ENCODE peak calls at places on chromosomes 5 and 9, in five cellular contexts. U is uterus; P is T-helper 2 cell treated with Interferon-gamma antibody and Interleukin-4, amounts not matched to agents 5 μg/mL and 100 μg/mL, for 36 hours; X is CD4-positive, alpha-beta T cell; R is gastrocnemius medialis. O is an unnamed sample.

GRCh38 chr9:91426123-91426745 is 2.6 kb upstream of the NFIL3 start:
- DNase-seq in U (no peak), P (no peak), X (no peak), R (no peak), O (no peak)

GRCh38 chr5:40240111-40240510 is 439.6 kb upstream of the PTGER4 start:
- DNase-seq in U (no peak), P (peak), X (no peak), R (no peak), O (no peak)

GRCh38 chr5:82924990-82925385 is 152.2 kb downstream of the TMEM167A start:
- DNase-seq in U (no peak), P (no peak), X (no peak), R (no peak), O (no peak)

GRCh38 chr5:96157077-96157780 is 195.6 kb upstream of the ELL2 start:
- DNase-seq in U (no peak), P (no peak), X (no peak), R (no peak), O (no peak)

GRCh38 chr9:81416476-81417298 is 272.7 kb downstream of the TLE1 start:
- DNase-seq in U (no peak), P (no peak), X (no peak), R (peak), O (no peak)

GRCh38 chr5:159340511-159340910 is 10.2 kb upstream of the IL12B start:
- DNase-seq in U (no peak), P (no peak), X (no peak), R (no peak), O (no peak)

GRCh38 chr5:88544616-88545150 is 276.0 kb upstream of the TMEM161B start:
- DNase-seq in U (no peak), P (no peak), X (no peak), R (no peak), O (no peak)

GRCh38 chr9:131762356-131762932 is 22.6 kb upstream of the RAPGEF1 start:
- DNase-seq in U (peak), P (peak), X (peak), R (peak), O (peak)

GRCh38 chr9:109448223-109448622 is 49.9 kb downstream of the PTPN3 start:
- DNase-seq in U (no peak), P (no peak), X (no peak), R (no peak), O (no peak)

GRCh38 chr5:69024241-69024651 is 69.6 kb upstream of the SLC30A5 start:
- DNase-seq in U (no peak), P (peak), X (no peak), R (no peak), O (peak)

GRCh38 chr9:130347931-130348330 is 82.4 kb downstream of the HMCN2 start:
- DNase-seq in U (no peak), P (no peak), X (no peak), R (no peak), O (no peak)

GRCh38 chr9:135252980-135253304 is 165.5 kb downstream of the OLFM1 start:
- DNase-seq in U (no peak), P (no peak), X (no peak), R (no peak), O (no peak)

GRCh38 chr5:83726912-83727311 is 6.3 kb upstream of the HAPLN1 start:
- DNase-seq in U (no peak), P (no peak), X (no peak), R (no peak), O (no peak)

GRCh38 chr5:56588636-56589485 is 226.5 kb upstream of the MAP3K1 start:
- DNase-seq in U (peak), P (peak), X (peak), R (peak), O (no peak)

GRCh38 chr9:110050925-110051355 is 157.0 kb downstream of the C9orf152 start:
- DNase-seq in U (peak), P (peak), X (no peak), R (no peak), O (no peak)